ENCODE peak calls at places on chromosomes 6 and 20, in five cellular contexts. Y is fibroblast of mammary gland, V is upper lobe of right lung, B is cardiac fibroblast, U is fibroblast of pulmonary artery. X is an unnamed sample.

GRCh38 chr20:50138120-50138478 is 15.4 kb downstream of the PEDS1 start:
- DNase-seq in Y (no peak), V (no peak), B (no peak), U (no peak), X (no peak)

GRCh38 chr6:31660998-31661866 is 654 bp upstream of the C6orf47 start:
- DNase-seq in Y (peak), V (no peak), B (peak), U (peak), X (no peak)

GRCh38 chr20:37958856-37959255 is 55.9 kb downstream of the VSTM2L start:
- DNase-seq in Y (no peak), V (no peak), B (no peak), U (no peak), X (no peak)

GRCh38 chr20:32893878-32894483 is 35.3 kb downstream of the EFCAB8 start:
- DNase-seq in Y (peak), V (no peak), B (peak), U (peak), X (no peak)

GRCh38 chr6:90203672-90204071 is 93.0 kb downstream of the BACH2 start:
- DNase-seq in Y (no peak), V (no peak), B (no peak), U (no peak), X (no peak)

GRCh38 chr6:2245954-2246863 is 804 bp upstream of the GMDS start:
- DNase-seq in Y (peak), V (peak), B (peak), U (peak), X (no peak)

GRCh38 chr6:121520337-121521163 is 85.1 kb downstream of the GJA1 start:
- DNase-seq in Y (peak), V (no peak), B (peak), U (peak), X (no peak)

GRCh38 chr20:3595541-3595940 is 67.7 kb downstream of the GFRA4 start:
- DNase-seq in Y (no peak), V (no peak), B (no peak), U (no peak), X (no peak)

GRCh38 chr20:63744574-63745423 is 5.2 kb downstream of the SLC2A4RG start:
- DNase-seq in Y (no peak), V (peak), B (no peak), U (no peak), X (no peak)

GRCh38 chr6:143335865-143336264 is 114.6 kb downstream of the ADAT2 start:
- DNase-seq in Y (no peak), V (no peak), B (no peak), U (no peak), X (no peak)

GRCh38 chr6:2938632-2939083 is 32.7 kb downstream of the SERPINB6 start:
- DNase-seq in Y (no peak), V (no peak), B (peak), U (peak), X (peak)

GRCh38 chr6:72271531-72271930 is 350.3 kb upstream of the KCNQ5 start:
- DNase-seq in Y (no peak), V (no peak), B (no peak), U (no peak), X (no peak)

GRCh38 chr6:36063318-36063717 is 35.7 kb downstream of the MAPK14 start:
- DNase-seq in Y (no peak), V (no peak), B (no peak), U (no peak), X (no peak)

DNA sequence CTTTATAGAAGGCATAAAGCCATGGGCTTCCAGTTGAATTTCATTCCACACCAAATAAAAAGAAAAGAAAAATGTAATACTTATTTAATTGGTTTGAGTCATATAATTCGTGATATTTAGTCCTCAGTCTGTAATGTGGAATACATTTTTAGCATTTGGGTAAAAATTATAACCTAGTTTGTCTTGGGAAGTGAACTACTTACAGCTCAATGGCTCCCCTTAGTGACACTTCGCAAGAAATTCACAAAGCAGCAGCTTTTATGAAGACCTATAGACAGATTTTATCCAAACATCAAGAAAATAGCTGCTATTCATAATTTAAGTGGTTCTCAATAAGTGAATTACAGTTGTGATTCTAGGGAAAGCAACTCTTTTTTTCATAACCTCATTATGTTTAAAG is 72.1 kb downstream of the RSPO3 start:
- DNase-seq in Y (peak), V (no peak), B (peak), U (peak), X (no peak)
- TF ChIP-seq CTCF in Y (peak), V (peak), B (peak), U (peak), X (peak)

DNA sequence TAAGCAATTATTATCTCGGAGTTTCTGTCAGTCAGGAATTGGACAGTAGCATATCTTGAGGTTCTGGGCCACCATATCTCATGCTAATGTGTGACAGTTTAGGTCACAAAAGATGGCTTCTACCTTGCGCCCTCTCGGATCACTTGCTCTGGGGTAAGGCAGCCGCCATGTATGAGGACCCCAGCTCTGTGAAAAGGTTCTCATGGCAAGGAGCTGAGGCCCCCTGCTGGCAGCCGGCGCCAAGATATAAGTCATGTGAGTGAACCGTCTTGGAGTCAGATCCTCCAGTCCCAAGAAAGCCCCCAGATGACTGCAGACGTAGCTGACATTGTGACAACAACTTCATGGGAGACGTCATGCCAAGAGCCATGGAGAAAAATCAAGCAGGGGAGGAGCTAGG is 670.8 kb downstream of the KIF16B start:
- DNase-seq in Y (no peak), V (no peak), B (no peak), U (no peak), X (no peak)
- TF ChIP-seq CTCF in Y (peak), V (no peak), B (no peak), U (no peak), X (peak)

GRCh38 chr6:42764883-42765653 is 16.8 kb upstream of the BICRAL start:
- DNase-seq in Y (no peak), V (no peak), B (no peak), U (peak), X (no peak)
- TF ChIP-seq CTCF in Y (no peak), V (no peak), B (no peak), U (no peak), X (no peak)

GRCh38 chr20:59032713-59033059 is 551 bp upstream of the ATP5F1E start:
- DNase-seq in Y (peak), V (no peak), B (peak), U (no peak), X (no peak)
- TF ChIP-seq CTCF in Y (peak), V (peak), B (peak), U (peak), X (peak)

GRCh38 chr6:43825187-43826115 is 55.4 kb downstream of the VEGFA start:
- DNase-seq in Y (no peak), V (no peak), B (no peak), U (no peak), X (no peak)
- TF ChIP-seq CTCF in Y (no peak), V (no peak), B (no peak), U (no peak), X (no peak)

GRCh38 chr6:16512585-16513109 is 248.6 kb downstream of the ATXN1 start:
- DNase-seq in Y (no peak), V (no peak), B (no peak), U (no peak), X (no peak)
- TF ChIP-seq CTCF in Y (no peak), V (no peak), B (no peak), U (no peak), X (no peak)

GRCh38 chr6:160030103-160030502 is 61.2 kb downstream of the IGF2R start:
- DNase-seq in Y (peak), V (peak), B (peak), U (peak), X (no peak)

GRCh38 chr6:160027931-160028330 is 59.0 kb downstream of the IGF2R start:
- DNase-seq in Y (no peak), V (no peak), B (no peak), U (no peak), X (no peak)

GRCh38 chr6:160029525-160029924 is 60.6 kb downstream of the IGF2R start:
- DNase-seq in Y (no peak), V (no peak), B (no peak), U (no peak), X (no peak)

GRCh38 chr6:160027076-160027475 is 58.2 kb downstream of the IGF2R start:
- DNase-seq in Y (no peak), V (no peak), B (no peak), U (no peak), X (no peak)

GRCh38 chr6:160028487-160029275 is 59.8 kb downstream of the IGF2R start:
- DNase-seq in Y (no peak), V (no peak), B (no peak), U (no peak), X (no peak)
- TF ChIP-seq CTCF in Y (no peak), V (no peak), B (no peak), U (peak), X (no peak)

DNA sequence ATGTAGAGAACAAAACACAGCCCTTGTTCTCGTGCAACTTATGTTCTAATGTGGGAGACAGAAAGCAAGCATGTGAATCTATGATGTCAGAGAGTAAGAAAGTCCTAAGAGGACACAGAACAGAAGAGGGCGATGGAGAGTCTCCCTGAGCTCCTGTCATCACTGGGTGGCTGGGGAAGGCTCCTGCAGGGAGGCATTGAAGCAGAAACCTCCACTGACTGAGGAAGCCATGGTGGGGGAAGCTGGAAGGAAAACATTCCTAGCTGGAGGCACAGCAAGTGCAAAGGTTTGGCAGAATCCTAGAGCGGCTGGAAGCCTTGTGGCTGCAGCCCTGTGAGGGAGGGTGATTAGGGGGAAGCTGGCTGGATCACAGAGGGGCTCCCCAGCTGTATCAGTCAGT is 248.0 kb downstream of the CDH26 start:
- DNase-seq in Y (peak), V (no peak), B (peak), U (peak), X (peak)
- TF ChIP-seq CTCF in Y (peak), V (peak), B (peak), U (peak), X (peak)

GRCh38 chr20:15643713-15644112 is 929.5 kb downstream of the KIF16B start:
- DNase-seq in Y (peak), V (no peak), B (peak), U (peak), X (no peak)
- TF ChIP-seq CTCF in Y (peak), V (no peak), B (peak), U (peak), X (peak)

X was measured in osteocyte.